ENCODE peak calls at places on chromosome 6, in six cellular contexts. One of them, this sample, is unnamed.

GRCh38 chr6:119466226-119466625 is 116.7 kb upstream of the MAN1A1 start:
- DNase-seq in fibroblast of mammary gland: no peak
- DNase-seq in putamen: no peak
- DNase-seq in H54: no peak
- DNase-seq in activated gamma-delta T cell: no peak
- DNase-seq in neural progenitor cell: no peak
- DNase-seq in this sample: no peak

GRCh38 chr6:33076406-33076934 is 680 bp downstream of the HLA-DPB1 start:
- DNase-seq in H54: no peak
- DNase-seq in putamen: no peak
- DNase-seq in activated gamma-delta T cell: no peak
- DNase-seq in neural progenitor cell: no peak
- DNase-seq in fibroblast of mammary gland: no peak
- DNase-seq in this sample: no peak

GRCh38 chr6:84082693-84083265 is 49.2 kb downstream of the MRAP2 start:
- DNase-seq in activated gamma-delta T cell: no peak
- DNase-seq in fibroblast of mammary gland: no peak
- DNase-seq in putamen: no peak
- DNase-seq in neural progenitor cell: peak
- DNase-seq in H54: no peak
- DNase-seq in this sample: no peak

GRCh38 chr6:15770347-15771143 is 107.7 kb upstream of the DTNBP1 start:
- DNase-seq in fibroblast of mammary gland: peak
- DNase-seq in activated gamma-delta T cell: no peak
- DNase-seq in neural progenitor cell: no peak
- DNase-seq in H54: no peak
- DNase-seq in putamen: no peak
- DNase-seq in this sample: no peak

GRCh38 chr6:128731249-128732165 is 151.4 kb upstream of the LAMA2 start:
- DNase-seq in neural progenitor cell: peak
- DNase-seq in H54: peak
- DNase-seq in fibroblast of mammary gland: peak
- DNase-seq in activated gamma-delta T cell: no peak
- DNase-seq in putamen: peak
- DNase-seq in this sample: peak

GRCh38 chr6:3489961-3490621 is 33.2 kb upstream of the SLC22A23 start:
- DNase-seq in putamen: no peak
- DNase-seq in neural progenitor cell: no peak
- DNase-seq in H54: no peak
- DNase-seq in fibroblast of mammary gland: no peak
- DNase-seq in activated gamma-delta T cell: no peak
- DNase-seq in this sample: no peak

GRCh38 chr6:137019476-137020272 is 25.1 kb downstream of the IL20RA start:
- DNase-seq in neural progenitor cell: no peak
- DNase-seq in H54: no peak
- DNase-seq in fibroblast of mammary gland: no peak
- DNase-seq in putamen: no peak
- DNase-seq in activated gamma-delta T cell: no peak
- DNase-seq in this sample: no peak

GRCh38 chr6:30396833-30397479 is 52.0 kb downstream of the RPP21 start:
- DNase-seq in fibroblast of mammary gland: peak
- DNase-seq in H54: peak
- DNase-seq in activated gamma-delta T cell: peak
- DNase-seq in putamen: peak
- DNase-seq in neural progenitor cell: peak
- DNase-seq in this sample: peak

GRCh38 chr6:156655267-156655918 is 121.8 kb upstream of the ARID1B start:
- DNase-seq in neural progenitor cell: peak
- DNase-seq in fibroblast of mammary gland: no peak
- DNase-seq in H54: no peak
- DNase-seq in activated gamma-delta T cell: no peak
- DNase-seq in putamen: no peak
- DNase-seq in this sample: no peak

GRCh38 chr6:87929843-87930288 is 117.8 kb upstream of the SPACA1 start:
- DNase-seq in H54: peak
- DNase-seq in neural progenitor cell: peak
- DNase-seq in putamen: peak
- DNase-seq in fibroblast of mammary gland: peak
- DNase-seq in activated gamma-delta T cell: no peak
- DNase-seq in this sample: peak

GRCh38 chr6:163711615-163712568 is 297.4 kb downstream of the QKI start:
- DNase-seq in neural progenitor cell: no peak
- DNase-seq in putamen: peak
- DNase-seq in activated gamma-delta T cell: no peak
- DNase-seq in fibroblast of mammary gland: peak
- DNase-seq in H54: no peak
- DNase-seq in this sample: peak

GRCh38 chr6:34015576-34015975 is 130.3 kb downstream of the GRM4 start:
- DNase-seq in activated gamma-delta T cell: no peak
- DNase-seq in putamen: no peak
- DNase-seq in fibroblast of mammary gland: no peak
- DNase-seq in neural progenitor cell: peak
- DNase-seq in H54: no peak
- DNase-seq in this sample: no peak

GRCh38 chr6:15962449-15962764 is 166.5 kb upstream of the MYLIP start:
- DNase-seq in putamen: no peak
- DNase-seq in fibroblast of mammary gland: peak
- DNase-seq in activated gamma-delta T cell: no peak
- DNase-seq in H54: no peak
- DNase-seq in neural progenitor cell: no peak
- DNase-seq in this sample: no peak

GRCh38 chr6:158803733-158804143 is 15.4 kb downstream of the EZR start:
- DNase-seq in neural progenitor cell: peak
- DNase-seq in H54: no peak
- DNase-seq in fibroblast of mammary gland: no peak
- DNase-seq in activated gamma-delta T cell: no peak
- DNase-seq in putamen: no peak
- DNase-seq in this sample: peak

GRCh38 chr6:139392834-139393233 is 18.4 kb upstream of the CITED2 start:
- DNase-seq in neural progenitor cell: no peak
- DNase-seq in H54: no peak
- DNase-seq in putamen: no peak
- DNase-seq in fibroblast of mammary gland: peak
- DNase-seq in activated gamma-delta T cell: no peak
- DNase-seq in this sample: no peak

GRCh38 chr6:25278914-25279747 is at the start of gene CARMIL1:
- DNase-seq in activated gamma-delta T cell: peak
- DNase-seq in fibroblast of mammary gland: peak
- DNase-seq in neural progenitor cell: peak
- DNase-seq in H54: peak
- DNase-seq in putamen: peak
- DNase-seq in this sample: peak

GRCh38 chr6:46419576-46420002 is 71.7 kb downstream of the RCAN2 start:
- DNase-seq in neural progenitor cell: peak
- DNase-seq in H54: peak
- DNase-seq in putamen: peak
- DNase-seq in activated gamma-delta T cell: no peak
- DNase-seq in fibroblast of mammary gland: peak
- DNase-seq in this sample: peak

GRCh38 chr6:109783245-109783990 is 92.3 kb downstream of the FIG4 start:
- DNase-seq in H54: no peak
- DNase-seq in neural progenitor cell: peak
- DNase-seq in fibroblast of mammary gland: peak
- DNase-seq in activated gamma-delta T cell: no peak
- DNase-seq in putamen: no peak
- DNase-seq in this sample: no peak

GRCh38 chr6:13630499-13630898 is 15.4 kb downstream of the NOL7 start:
- DNase-seq in neural progenitor cell: no peak
- DNase-seq in H54: no peak
- DNase-seq in putamen: no peak
- DNase-seq in activated gamma-delta T cell: no peak
- DNase-seq in fibroblast of mammary gland: no peak
- DNase-seq in this sample: no peak

GRCh38 chr6:15283986-15284361 is 38.1 kb downstream of the JARID2 start:
- DNase-seq in H54: no peak
- DNase-seq in fibroblast of mammary gland: no peak
- DNase-seq in activated gamma-delta T cell: no peak
- DNase-seq in neural progenitor cell: no peak
- DNase-seq in putamen: no peak
- DNase-seq in this sample: no peak

GRCh38 chr6:3882865-3883264 is 33.7 kb downstream of the FAM50B start:
- DNase-seq in fibroblast of mammary gland: peak
- DNase-seq in activated gamma-delta T cell: no peak
- DNase-seq in neural progenitor cell: no peak
- DNase-seq in H54: no peak
- DNase-seq in putamen: no peak
- DNase-seq in this sample: no peak

GRCh38 chr6:148577687-148578488 is 168.9 kb upstream of the UST start:
- DNase-seq in neural progenitor cell: peak
- DNase-seq in fibroblast of mammary gland: peak
- DNase-seq in putamen: peak
- DNase-seq in H54: peak
- DNase-seq in activated gamma-delta T cell: no peak
- DNase-seq in this sample: peak

GRCh38 chr6:16548121-16548520 is 213.1 kb downstream of the ATXN1 start:
- DNase-seq in putamen: no peak
- DNase-seq in activated gamma-delta T cell: no peak
- DNase-seq in H54: no peak
- DNase-seq in neural progenitor cell: no peak
- DNase-seq in fibroblast of mammary gland: peak
- DNase-seq in this sample: no peak

GRCh38 chr6:69231983-69232382 is 564.8 kb downstream of the LMBRD1 start:
- DNase-seq in neural progenitor cell: no peak
- DNase-seq in H54: no peak
- DNase-seq in fibroblast of mammary gland: no peak
- DNase-seq in activated gamma-delta T cell: no peak
- DNase-seq in putamen: peak
- DNase-seq in this sample: peak

GRCh38 chr6:110950443-110950842 is 8.1 kb upstream of the GTF3C6 start:
- DNase-seq in fibroblast of mammary gland: no peak
- DNase-seq in H54: no peak
- DNase-seq in putamen: no peak
- DNase-seq in neural progenitor cell: no peak
- DNase-seq in activated gamma-delta T cell: no peak
- DNase-seq in this sample: no peak

GRCh38 chr6:94071835-94072234 is 652.5 kb upstream of the EPHA7 start:
- DNase-seq in H54: no peak
- DNase-seq in activated gamma-delta T cell: no peak
- DNase-seq in neural progenitor cell: peak
- DNase-seq in fibroblast of mammary gland: peak
- DNase-seq in putamen: no peak
- DNase-seq in this sample: no peak

GRCh38 chr6:363909-364308 is 27.6 kb upstream of the IRF4 start:
- DNase-seq in activated gamma-delta T cell: no peak
- DNase-seq in neural progenitor cell: no peak
- DNase-seq in putamen: no peak
- DNase-seq in fibroblast of mammary gland: no peak
- DNase-seq in H54: no peak
- DNase-seq in this sample: no peak

GRCh38 chr6:6330407-6330806 is 9.9 kb upstream of the F13A1 start:
- DNase-seq in activated gamma-delta T cell: no peak
- DNase-seq in neural progenitor cell: no peak
- DNase-seq in H54: no peak
- DNase-seq in fibroblast of mammary gland: no peak
- DNase-seq in putamen: no peak
- DNase-seq in this sample: no peak

GRCh38 chr6:33798343-33798848 is 5.4 kb downstream of the MLN start:
- DNase-seq in neural progenitor cell: no peak
- DNase-seq in putamen: no peak
- DNase-seq in fibroblast of mammary gland: no peak
- DNase-seq in activated gamma-delta T cell: no peak
- DNase-seq in H54: no peak
- DNase-seq in this sample: no peak

GRCh38 chr6:41032830-41033229 is 6.2 kb downstream of the UNC5CL start:
- DNase-seq in activated gamma-delta T cell: no peak
- DNase-seq in neural progenitor cell: no peak
- DNase-seq in H54: no peak
- DNase-seq in fibroblast of mammary gland: no peak
- DNase-seq in putamen: no peak
- DNase-seq in this sample: no peak

GRCh38 chr6:167683028-167683862 is 143.5 kb upstream of the AFDN start:
- DNase-seq in neural progenitor cell: no peak
- DNase-seq in putamen: peak
- DNase-seq in H54: peak
- DNase-seq in fibroblast of mammary gland: peak
- DNase-seq in activated gamma-delta T cell: no peak
- DNase-seq in this sample: peak

GRCh38 chr6:42783177-42783875 is 1.5 kb downstream of the BICRAL start:
- DNase-seq in H54: peak
- DNase-seq in fibroblast of mammary gland: peak
- DNase-seq in putamen: peak
- DNase-seq in neural progenitor cell: peak
- DNase-seq in activated gamma-delta T cell: peak
- DNase-seq in this sample: peak

GRCh38 chr6:87789198-87789899 is 87.3 kb upstream of the AKIRIN2 start:
- DNase-seq in putamen: no peak
- DNase-seq in neural progenitor cell: no peak
- DNase-seq in activated gamma-delta T cell: no peak
- DNase-seq in fibroblast of mammary gland: peak
- DNase-seq in H54: peak
- DNase-seq in this sample: no peak

GRCh38 chr6:21228411-21228810 is 365.1 kb upstream of the SOX4 start:
- DNase-seq in H54: no peak
- DNase-seq in putamen: no peak
- DNase-seq in activated gamma-delta T cell: no peak
- DNase-seq in fibroblast of mammary gland: peak
- DNase-seq in neural progenitor cell: no peak
- DNase-seq in this sample: no peak

GRCh38 chr6:141199074-141199473 is 933.7 kb upstream of the GJE1 start:
- DNase-seq in H54: no peak
- DNase-seq in putamen: no peak
- DNase-seq in activated gamma-delta T cell: no peak
- DNase-seq in neural progenitor cell: peak
- DNase-seq in fibroblast of mammary gland: peak
- DNase-seq in this sample: no peak

This sample was measured in Ammon's horn.